ENCODE peak calls at places on chromosomes 11 and 22, in nine cellular contexts. U is ovary, J is uterus, R is stomach, I is gastrocnemius medialis, O is IMR-90, D is right lobe of liver, H is H1, P is heart left ventricle. G is an unnamed sample.

GRCh38 chr22:39240841-39241631 is 3.7 kb downstream of the PDGFB start:
- DNase-seq in I (peak; percentile 80), R (peak; percentile 71), O (no peak), U (no peak), H (peak; percentile 59), D (no peak), P (peak; percentile 56), J (no peak), G (peak; percentile 36)

GRCh38 chr11:127890026-127890611 is 697.2 kb downstream of the ETS1 start:
- DNase-seq in D (no peak), H (no peak), O (peak; percentile 17), R (no peak), U (no peak), P (no peak), I (no peak), J (no peak), G (no peak)

GRCh38 chr11:61699737-61700160 is 19.6 kb downstream of the DAGLA start:
- DNase-seq in R (peak; percentile 85), P (peak; percentile 63), D (no peak), I (peak; percentile 68), J (no peak), H (no peak), U (no peak), O (no peak), G (no peak)

GRCh38 chr22:29744902-29745301 is 21.9 kb downstream of the ZMAT5 start:
- DNase-seq in O (peak; percentile 70), H (no peak), J (no peak), D (no peak), P (no peak), I (peak; percentile 95), U (no peak), R (peak; percentile 35), G (peak; percentile 14)

GRCh38 chr11:12079726-12080556 is 30.4 kb upstream of the MICAL2 start:
- DNase-seq in R (peak; percentile 50), D (peak; percentile 23), J (peak; percentile 78), P (peak; percentile 73), I (peak; percentile 56), U (peak; percentile 50), H (no peak), O (peak; percentile 99), G (peak; percentile 34)

GRCh38 chr11:75583710-75584658 is 21.9 kb downstream of the SERPINH1 start:
- DNase-seq in H (peak; percentile 75), P (peak; percentile 71), J (peak; percentile 84), D (no peak), U (peak; percentile 83), I (peak; percentile 55), O (peak; percentile 61), R (peak; percentile 39), G (peak; percentile 58)

GRCh38 chr22:43798492-43798891 is 13.6 kb downstream of the EFCAB6 start:
- DNase-seq in O (peak; percentile 63), P (no peak), D (no peak), R (no peak), I (no peak), U (no peak), J (no peak), H (no peak), G (no peak)

GRCh38 chr22:20439928-20440575 is 2.4 kb upstream of the SCARF2 start:
- DNase-seq in U (no peak), O (no peak), D (no peak), P (no peak), I (no peak), H (no peak), J (no peak), R (no peak), G (no peak)

GRCh38 chr11:70397336-70397982 is 870 bp upstream of the CTTN start:
- DNase-seq in O (peak; percentile 30), J (no peak), P (no peak), H (peak; percentile 60), R (no peak), I (peak; percentile 19), U (no peak), D (no peak), G (no peak)

GRCh38 chr11:120117991-120118390 is 19.9 kb downstream of the TRIM29 start:
- DNase-seq in P (no peak), I (no peak), O (no peak), H (no peak), R (no peak), U (no peak), D (no peak), J (no peak), G (no peak)

GRCh38 chr11:120112174-120112796 is 25.6 kb downstream of the TRIM29 start:
- DNase-seq in D (no peak), O (no peak), U (no peak), R (no peak), H (no peak), P (no peak), I (no peak), J (no peak), G (no peak)

GRCh38 chr11:120116966-120117365 is 20.9 kb downstream of the TRIM29 start:
- DNase-seq in P (no peak), U (no peak), D (no peak), R (no peak), O (no peak), J (no peak), I (no peak), H (no peak), G (no peak)

GRCh38 chr11:120119121-120119520 is 18.8 kb downstream of the TRIM29 start:
- DNase-seq in H (no peak), R (no peak), J (no peak), D (no peak), O (no peak), U (no peak), I (no peak), P (no peak), G (no peak)

GRCh38 chr11:120115272-120116000 is 22.5 kb downstream of the TRIM29 start:
- DNase-seq in H (peak; percentile 58), I (no peak), U (no peak), P (no peak), J (no peak), R (no peak), O (no peak), D (no peak), G (no peak)
- TF ChIP-seq CTCF in H (peak; percentile 32), I (no peak), U (no peak), P (no peak), J (no peak), R (no peak), O (peak; percentile 8), D (no peak), G (no peak)

DNA sequence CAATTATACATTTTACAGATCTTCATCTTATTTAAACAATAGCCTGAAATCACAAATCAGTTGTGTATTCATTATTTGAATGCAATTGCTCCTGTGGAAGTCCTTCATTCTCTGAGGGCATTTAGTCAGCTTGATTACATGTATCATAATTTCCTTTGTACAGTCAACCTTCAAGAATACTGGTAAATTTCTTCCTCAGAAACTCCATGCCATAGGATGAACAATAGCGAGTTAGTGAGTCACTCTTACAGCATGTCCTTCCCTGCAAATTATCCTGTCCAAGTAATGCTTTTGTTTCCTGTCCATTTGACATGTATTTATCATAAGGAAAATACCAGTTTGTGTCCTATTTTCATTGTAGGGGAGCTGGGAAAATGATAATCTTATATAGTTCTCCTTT is 3.8 kb downstream of the OR10S1 start:
- DNase-seq in H (no peak), I (no peak), R (no peak), D (no peak), O (peak; percentile 4), U (no peak), P (no peak), J (no peak), G (no peak)
- TF ChIP-seq POLR2A in H (no peak), I (no peak), R (no peak), D (no peak), O (no peak), U (no peak), P (no peak), J (no peak), G (no peak)

GRCh38 chr22:46731246-46732040 is 6.6 kb downstream of the CERK start:
- DNase-seq in R (peak; percentile 88), J (no peak), P (peak; percentile 68), I (peak; percentile 68), O (no peak), U (no peak), D (peak; percentile 96), H (peak; percentile 55), G (no peak)

GRCh38 chr22:46732041-46732379 is 6.0 kb downstream of the CERK start:
- DNase-seq in P (no peak), H (no peak), D (no peak), R (no peak), U (no peak), J (no peak), I (no peak), O (no peak), G (no peak)

GRCh38 chr22:46728470-46728869 is 9.6 kb downstream of the CERK start:
- DNase-seq in J (no peak), D (no peak), R (no peak), U (no peak), I (no peak), O (no peak), P (peak; percentile 32), H (no peak), G (no peak)

GRCh38 chr22:46732513-46732912 is 5.5 kb downstream of the CERK start:
- DNase-seq in P (no peak), U (no peak), O (no peak), H (no peak), J (no peak), D (no peak), R (no peak), I (no peak), G (no peak)

DNA sequence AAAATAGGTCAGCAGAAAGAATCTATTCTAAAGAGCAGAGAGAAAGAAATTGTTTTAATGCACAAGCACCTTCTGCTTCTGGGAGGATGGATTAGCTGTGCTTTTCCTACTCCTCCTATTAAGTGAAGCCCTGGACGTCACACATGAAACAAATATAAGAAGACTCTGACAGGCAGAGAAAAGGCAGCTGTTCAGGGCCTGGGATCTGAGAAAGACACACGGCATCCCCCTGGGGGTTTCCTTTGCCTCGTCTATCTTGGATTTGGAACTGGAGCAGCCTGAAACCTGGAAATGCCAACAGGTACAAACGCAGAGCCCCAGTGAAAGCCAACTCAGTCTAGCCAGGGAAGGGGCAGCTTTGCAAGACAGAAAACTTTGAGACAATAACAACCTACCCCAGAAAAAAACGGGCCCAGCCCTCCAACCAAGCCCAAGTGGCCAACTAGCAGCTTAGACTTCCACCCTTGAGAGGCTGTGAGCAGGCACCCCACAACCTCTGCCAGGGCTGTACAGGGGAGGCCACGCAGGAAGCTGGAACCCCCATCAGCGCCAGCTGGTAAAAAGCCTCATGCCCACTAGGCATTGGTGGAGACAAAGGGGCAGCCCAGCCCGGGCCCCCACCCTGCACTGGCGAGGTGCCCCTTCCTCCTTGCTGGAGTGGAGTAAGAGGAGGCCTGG is 7.3 kb downstream of the CERK start:
- DNase-seq in R (no peak), D (no peak), U (no peak), P (no peak), I (no peak), O (no peak), J (no peak), H (no peak), G (no peak)
- H3K27ac ChIP-seq in R (peak overlapping the region; percentile 52), D (peak overlapping the region; percentile 57), U (peak overlapping the region; percentile 19), P (peak overlapping the region; percentile 71), I (peak overlapping the region; percentile 79), O (no peak overlapping the region), J (peak overlapping the region; percentile 13), H (no peak overlapping the region), G (no peak overlapping the region)

DNA sequence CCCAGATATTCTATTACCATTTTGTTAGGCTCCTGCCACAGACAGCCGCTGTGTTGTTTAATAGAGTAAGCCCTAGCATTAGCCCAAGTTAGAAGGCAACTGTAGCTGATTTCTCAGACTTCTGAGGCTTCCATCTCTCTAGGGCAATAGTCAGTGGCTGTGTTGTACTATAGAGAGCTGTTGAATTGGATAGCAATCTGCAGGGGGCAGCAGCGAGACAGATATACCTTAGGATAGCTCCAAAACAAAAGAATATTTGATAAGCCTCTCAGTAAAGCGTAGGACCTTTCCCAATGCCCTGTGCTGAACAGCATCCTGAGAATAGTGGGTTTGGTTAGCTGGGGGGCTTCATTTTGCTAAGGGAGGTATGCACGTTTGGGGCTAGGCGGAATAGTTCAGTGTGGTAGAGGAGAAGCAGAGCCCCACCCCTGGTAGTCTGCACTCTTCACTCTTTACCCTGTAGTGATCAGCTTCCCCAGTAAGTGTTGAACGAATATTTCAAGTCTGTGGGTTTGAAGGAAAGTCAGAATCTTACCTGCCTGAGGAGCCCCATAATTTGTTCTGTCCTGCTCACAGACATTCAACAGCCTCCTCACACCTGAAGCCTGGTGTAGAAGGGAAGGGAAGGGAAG is 515.1 kb downstream of the INSC start:
- DNase-seq in H (peak; percentile 78), O (no peak), I (peak; percentile 15), R (peak; percentile 70), J (no peak), U (no peak), D (peak; percentile 64), P (no peak), G (peak; percentile 33)
- TF ChIP-seq CTCF in H (no peak), O (peak; percentile 36), I (no peak), R (no peak), J (no peak), U (no peak), D (peak; percentile 47), P (no peak), G (no peak)